ENCODE peak calls at places on chromosomes 16 and 17, in four cellular contexts. One of them, this sample, is unnamed.

GRCh38 chr16:12228079-12228606 is 251.6 kb downstream of the SNX29 start:
- DNase-seq in CD4-positive, alpha-beta memory T cell: no peak
- DNase-seq in AG09309: no peak
- DNase-seq in skeletal muscle cell: no peak
- DNase-seq in this sample: no peak

GRCh38 chr17:40349477-40350409 is 14.8 kb downstream of the GJD3 start:
- DNase-seq in CD4-positive, alpha-beta memory T cell: no peak
- DNase-seq in AG09309: no peak
- DNase-seq in skeletal muscle cell: no peak
- DNase-seq in this sample: no peak

GRCh38 chr17:6070280-6070894 is at the start of gene WSCD1:
- DNase-seq in CD4-positive, alpha-beta memory T cell: no peak
- DNase-seq in AG09309: no peak
- DNase-seq in skeletal muscle cell: no peak
- DNase-seq in this sample: no peak

GRCh38 chr17:5485270-5486205 is at the start of gene DERL2:
- DNase-seq in CD4-positive, alpha-beta memory T cell: no peak
- DNase-seq in AG09309: no peak
- DNase-seq in skeletal muscle cell: no peak
- DNase-seq in this sample: no peak

GRCh38 chr16:86942469-86943175 is 364.3 kb downstream of the FOXL1 start:
- DNase-seq in CD4-positive, alpha-beta memory T cell: no peak
- DNase-seq in AG09309: peak; percentile 82
- DNase-seq in skeletal muscle cell: no peak
- DNase-seq in this sample: no peak

GRCh38 chr17:1147664-1148063 is 32.1 kb downstream of the ABR start:
- DNase-seq in CD4-positive, alpha-beta memory T cell: no peak
- DNase-seq in AG09309: no peak
- DNase-seq in skeletal muscle cell: no peak
- DNase-seq in this sample: no peak

GRCh38 chr16:66551362-66551761 is 1.0 kb upstream of the CKLF start:
- DNase-seq in CD4-positive, alpha-beta memory T cell: peak; percentile 55
- DNase-seq in AG09309: no peak
- DNase-seq in skeletal muscle cell: no peak
- DNase-seq in this sample: peak; percentile 88

GRCh38 chr16:89160977-89161701 is 10.4 kb upstream of the CDH15 start:
- DNase-seq in CD4-positive, alpha-beta memory T cell: no peak
- DNase-seq in AG09309: no peak
- DNase-seq in skeletal muscle cell: no peak
- DNase-seq in this sample: no peak

GRCh38 chr16:9323170-9323569 is 231.7 kb downstream of the HAPSTR1 start:
- DNase-seq in CD4-positive, alpha-beta memory T cell: no peak
- DNase-seq in AG09309: no peak
- DNase-seq in skeletal muscle cell: no peak
- DNase-seq in this sample: no peak

GRCh38 chr16:67936124-67936875 is at the start of gene PSMB10:
- DNase-seq in CD4-positive, alpha-beta memory T cell: no peak
- DNase-seq in AG09309: peak; percentile 38
- DNase-seq in skeletal muscle cell: no peak
- DNase-seq in this sample: peak; percentile 48

GRCh38 chr17:6568186-6568758 is 11.9 kb upstream of the PITPNM3 start:
- DNase-seq in CD4-positive, alpha-beta memory T cell: no peak
- DNase-seq in AG09309: no peak
- DNase-seq in skeletal muscle cell: no peak
- DNase-seq in this sample: no peak

GRCh38 chr16:7487896-7488295 is 155.3 kb downstream of the RBFOX1 start:
- DNase-seq in CD4-positive, alpha-beta memory T cell: no peak
- DNase-seq in AG09309: no peak
- DNase-seq in skeletal muscle cell: no peak
- DNase-seq in this sample: no peak

GRCh38 chr16:814974-815373 is 14.4 kb upstream of the GNG13 start:
- DNase-seq in CD4-positive, alpha-beta memory T cell: no peak
- DNase-seq in AG09309: peak; percentile 21
- DNase-seq in skeletal muscle cell: peak; percentile 30
- DNase-seq in this sample: no peak

GRCh38 chr17:1229354-1229890 is 40.8 kb upstream of the BHLHA9 start:
- DNase-seq in CD4-positive, alpha-beta memory T cell: peak; percentile 40
- DNase-seq in AG09309: no peak
- DNase-seq in skeletal muscle cell: no peak
- DNase-seq in this sample: no peak

GRCh38 chr17:16250635-16251034 is 33.6 kb downstream of the PIGL start:
- DNase-seq in CD4-positive, alpha-beta memory T cell: no peak
- DNase-seq in AG09309: peak; percentile 55
- DNase-seq in skeletal muscle cell: peak; percentile 35
- DNase-seq in this sample: no peak

GRCh38 chr17:371583-371982 is 19.0 kb upstream of the RPH3AL start:
- DNase-seq in CD4-positive, alpha-beta memory T cell: no peak
- DNase-seq in AG09309: no peak
- DNase-seq in skeletal muscle cell: no peak
- DNase-seq in this sample: no peak

GRCh38 chr17:32267690-32268205 is 2.1 kb downstream of the RHBDL3 start:
- DNase-seq in CD4-positive, alpha-beta memory T cell: peak; percentile 8
- DNase-seq in AG09309: no peak
- DNase-seq in skeletal muscle cell: no peak
- DNase-seq in this sample: no peak

GRCh38 chr17:57401556-57402488 is 145.5 kb downstream of the MSI2 start:
- DNase-seq in CD4-positive, alpha-beta memory T cell: no peak
- DNase-seq in AG09309: no peak
- DNase-seq in skeletal muscle cell: no peak
- DNase-seq in this sample: no peak

GRCh38 chr17:67619555-67619954 is 98.2 kb upstream of the NOL11 start:
- DNase-seq in CD4-positive, alpha-beta memory T cell: no peak
- DNase-seq in AG09309: no peak
- DNase-seq in skeletal muscle cell: no peak
- DNase-seq in this sample: no peak

GRCh38 chr16:70482624-70483023 is 28.2 kb downstream of the FCSK start:
- DNase-seq in CD4-positive, alpha-beta memory T cell: no peak
- DNase-seq in AG09309: no peak
- DNase-seq in skeletal muscle cell: no peak
- DNase-seq in this sample: no peak

GRCh38 chr16:70484867-70485266 is 30.5 kb downstream of the FCSK start:
- DNase-seq in CD4-positive, alpha-beta memory T cell: no peak
- DNase-seq in AG09309: no peak
- DNase-seq in skeletal muscle cell: no peak
- DNase-seq in this sample: no peak

GRCh38 chr16:70480127-70481105 is 26.0 kb downstream of the FCSK start:
- DNase-seq in CD4-positive, alpha-beta memory T cell: no peak
- DNase-seq in AG09309: no peak
- DNase-seq in skeletal muscle cell: no peak
- DNase-seq in this sample: no peak

GRCh38 chr16:70483426-70483825 is 29.0 kb downstream of the FCSK start:
- DNase-seq in CD4-positive, alpha-beta memory T cell: no peak
- DNase-seq in AG09309: no peak
- DNase-seq in skeletal muscle cell: no peak
- DNase-seq in this sample: peak; percentile 73

DNA sequence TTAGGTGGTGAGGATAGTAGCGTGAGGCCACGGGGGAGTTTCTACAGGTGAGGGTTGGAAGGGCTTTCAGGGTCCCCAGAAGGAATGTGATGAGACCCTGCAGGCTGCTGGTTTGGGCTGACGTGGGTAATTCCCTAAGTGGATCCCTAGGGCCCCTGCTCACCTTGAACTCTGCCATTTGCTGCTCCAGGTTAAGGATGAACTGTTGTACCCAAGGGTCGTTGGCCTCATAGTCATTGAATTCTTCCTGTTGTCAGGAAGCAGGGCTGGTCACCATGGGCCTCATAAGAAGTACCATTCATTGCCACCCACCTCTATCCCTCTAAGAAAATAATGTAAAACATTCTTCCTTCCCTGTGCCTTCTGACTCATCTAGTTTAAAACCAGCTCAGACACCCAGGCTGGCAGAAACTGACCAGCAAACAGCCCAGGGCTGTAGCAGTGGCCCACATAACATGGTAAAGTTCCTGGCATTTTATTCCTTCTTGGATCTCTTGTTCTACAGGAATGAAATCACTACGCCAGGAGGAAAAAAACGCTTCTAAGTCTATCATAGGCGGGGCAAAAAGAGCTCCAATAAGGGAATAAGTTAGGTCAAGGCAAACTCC is 27.6 kb downstream of the FCSK start:
- DNase-seq in CD4-positive, alpha-beta memory T cell: no peak
- DNase-seq in AG09309: peak; percentile 50
- DNase-seq in skeletal muscle cell: no peak
- DNase-seq in this sample: no peak
- H3K4me3 ChIP-seq in CD4-positive, alpha-beta memory T cell: no peak overlapping the region
- H3K4me3 ChIP-seq in AG09309: no peak overlapping the region
- H3K4me3 ChIP-seq in skeletal muscle cell: no peak overlapping the region
- H3K4me3 ChIP-seq in this sample: no peak overlapping the region

DNA sequence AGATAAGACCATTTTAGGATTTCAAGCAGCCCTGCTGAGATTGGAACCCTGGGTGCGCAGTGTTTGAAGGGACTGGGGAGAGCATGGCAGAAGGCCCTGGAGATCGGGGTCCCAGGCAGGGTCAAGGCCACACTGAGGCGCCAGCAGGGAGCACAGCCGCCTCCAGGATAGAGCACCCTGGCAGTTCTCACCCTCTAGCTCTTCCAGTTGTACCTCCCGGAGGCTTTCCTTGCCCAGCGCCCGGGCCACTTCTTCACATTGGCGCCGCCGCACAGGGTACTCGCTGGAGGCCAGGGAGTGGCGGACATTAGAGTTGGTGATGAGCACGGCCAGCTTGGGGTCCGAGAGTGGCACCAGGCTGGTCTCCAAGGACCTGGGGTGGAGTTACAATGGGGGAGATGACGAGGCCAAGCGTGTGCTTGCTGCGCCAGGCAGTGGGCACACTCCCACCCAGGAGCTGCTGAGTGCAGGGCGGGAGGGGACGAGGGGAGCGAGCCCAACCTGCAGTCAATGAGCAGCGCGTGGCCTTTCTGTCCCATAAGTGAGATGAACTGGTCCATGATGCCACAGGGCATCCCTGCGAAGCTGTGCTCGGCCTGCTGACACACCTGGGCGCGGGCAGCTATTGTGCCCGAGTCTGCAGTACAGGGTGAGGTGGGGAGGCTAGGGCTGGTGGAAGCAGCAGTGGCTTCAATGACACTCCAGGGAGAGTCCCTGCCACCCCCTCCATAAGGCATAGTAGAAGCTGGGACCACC is 2.3 kb downstream of the GALK1 start:
- DNase-seq in CD4-positive, alpha-beta memory T cell: no peak
- DNase-seq in AG09309: no peak
- DNase-seq in skeletal muscle cell: no peak
- DNase-seq in this sample: no peak
- H3K4me3 ChIP-seq in CD4-positive, alpha-beta memory T cell: no peak overlapping the region
- H3K4me3 ChIP-seq in AG09309: no peak overlapping the region
- H3K4me3 ChIP-seq in skeletal muscle cell: no peak overlapping the region
- H3K4me3 ChIP-seq in this sample: no peak overlapping the region

GRCh38 chr17:2438823-2439222 is 38.0 kb upstream of the MNT start:
- DNase-seq in CD4-positive, alpha-beta memory T cell: no peak
- DNase-seq in AG09309: no peak
- DNase-seq in skeletal muscle cell: peak; percentile 16
- DNase-seq in this sample: no peak

GRCh38 chr17:2435852-2436251 is 35.0 kb upstream of the MNT start:
- DNase-seq in CD4-positive, alpha-beta memory T cell: no peak
- DNase-seq in AG09309: no peak
- DNase-seq in skeletal muscle cell: no peak
- DNase-seq in this sample: no peak

GRCh38 chr17:2433696-2434095 is 32.8 kb upstream of the MNT start:
- DNase-seq in CD4-positive, alpha-beta memory T cell: no peak
- DNase-seq in AG09309: no peak
- DNase-seq in skeletal muscle cell: no peak
- DNase-seq in this sample: no peak

GRCh38 chr17:2436516-2436915 is 35.7 kb upstream of the MNT start:
- DNase-seq in CD4-positive, alpha-beta memory T cell: no peak
- DNase-seq in AG09309: no peak
- DNase-seq in skeletal muscle cell: no peak
- DNase-seq in this sample: no peak

GRCh38 chr17:2435181-2435741 is 34.4 kb upstream of the MNT start:
- DNase-seq in CD4-positive, alpha-beta memory T cell: no peak
- DNase-seq in AG09309: peak; percentile 24
- DNase-seq in skeletal muscle cell: no peak
- DNase-seq in this sample: no peak
- H3K4me3 ChIP-seq in CD4-positive, alpha-beta memory T cell: no peak overlapping the region
- H3K4me3 ChIP-seq in AG09309: no peak overlapping the region
- H3K4me3 ChIP-seq in skeletal muscle cell: no peak overlapping the region
- H3K4me3 ChIP-seq in this sample: no peak overlapping the region

GRCh38 chr16:85761866-85762265 is 11.0 kb upstream of the C16orf74 start:
- DNase-seq in CD4-positive, alpha-beta memory T cell: no peak
- DNase-seq in AG09309: no peak
- DNase-seq in skeletal muscle cell: no peak
- DNase-seq in this sample: no peak
- H3K4me3 ChIP-seq in CD4-positive, alpha-beta memory T cell: no peak overlapping the region
- H3K4me3 ChIP-seq in AG09309: no peak overlapping the region
- H3K4me3 ChIP-seq in skeletal muscle cell: no peak overlapping the region
- H3K4me3 ChIP-seq in this sample: no peak overlapping the region

DNA sequence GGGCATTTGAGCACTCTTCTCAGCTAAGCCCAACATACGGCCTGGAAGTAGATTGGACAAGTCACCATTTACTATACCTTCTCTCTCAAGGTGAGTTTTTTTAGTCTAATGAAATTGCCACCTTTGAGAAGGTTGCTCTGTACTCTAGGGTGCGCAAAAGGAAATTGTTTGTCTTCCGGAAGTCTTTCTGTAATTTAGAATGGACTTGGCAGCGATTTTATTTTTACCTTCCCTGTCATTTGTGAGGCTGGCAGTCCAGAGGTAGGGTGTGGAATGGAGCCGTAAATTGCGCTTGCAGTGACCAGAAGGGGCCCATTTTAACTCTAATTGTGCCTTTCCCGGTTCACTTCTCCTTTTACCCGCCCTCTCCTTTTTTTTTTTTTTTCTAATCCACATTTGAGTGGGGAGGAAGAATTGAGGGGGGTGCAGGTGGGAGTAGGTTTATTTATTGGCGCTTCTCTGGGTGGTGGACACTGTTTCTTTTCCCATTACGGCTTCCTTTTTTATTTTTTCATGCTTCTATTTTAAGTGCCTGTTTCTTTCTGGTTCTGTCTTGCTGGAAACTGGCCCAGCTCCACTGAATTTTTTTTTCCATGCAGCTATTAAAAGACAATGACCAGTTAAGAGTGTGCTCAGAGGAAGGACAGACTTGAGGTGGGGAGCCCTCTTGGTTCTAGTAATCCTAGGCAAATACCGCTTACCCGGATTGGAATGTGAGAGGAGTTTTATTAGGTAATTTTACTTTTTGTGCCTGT is 89.7 kb upstream of the CLEC18A start:
- DNase-seq in CD4-positive, alpha-beta memory T cell: no peak
- DNase-seq in AG09309: peak; percentile 58
- DNase-seq in skeletal muscle cell: peak; percentile 22
- DNase-seq in this sample: no peak
- H3K4me3 ChIP-seq in CD4-positive, alpha-beta memory T cell: no peak overlapping the region
- H3K4me3 ChIP-seq in AG09309: no peak overlapping the region
- H3K4me3 ChIP-seq in skeletal muscle cell: no peak overlapping the region
- H3K4me3 ChIP-seq in this sample: no peak overlapping the region

GRCh38 chr17:68705331-68706166 is 104.4 kb upstream of the FAM20A start:
- DNase-seq in CD4-positive, alpha-beta memory T cell: no peak
- DNase-seq in AG09309: peak; percentile 94
- DNase-seq in skeletal muscle cell: peak; percentile 89
- DNase-seq in this sample: no peak
- H3K4me3 ChIP-seq in CD4-positive, alpha-beta memory T cell: no peak overlapping the region
- H3K4me3 ChIP-seq in AG09309: no peak overlapping the region
- H3K4me3 ChIP-seq in skeletal muscle cell: no peak overlapping the region
- H3K4me3 ChIP-seq in this sample: no peak overlapping the region